ENCODE peak calls at places on chromosomes 12 and 14, in ten cellular contexts. One of them, this sample, is unnamed.

GRCh38 chr14:24887623-24888304 is 162.2 kb downstream of the STXBP6 start:
- DNase-seq in activated T-helper 9 cell treated with anti-CD3 and anti-CD28 coated beads, Interleukin-2, amount 50 U/mL, for 16 hours: no peak
- DNase-seq in nucleus accumbens: no peak
- DNase-seq in SJCRH30: no peak
- DNase-seq in GDM1: no peak
- DNase-seq in stimulated activated CD4-positive, alpha-beta T cell treated with anti-CD3 and anti-CD28 coated beads, TNF-alpha, amount 100 ng/mL, for 1 hour: no peak
- DNase-seq in H1: no peak
- DNase-seq in GM10248: no peak
- DNase-seq in effector CD4-positive, alpha-beta T cell: no peak
- DNase-seq in OCI-LY7: no peak
- DNase-seq in this sample: no peak

GRCh38 chr12:116490481-116490880 is 68.7 kb upstream of the MAP1LC3B2 start:
- DNase-seq in activated T-helper 9 cell treated with anti-CD3 and anti-CD28 coated beads, Interleukin-2, amount 50 U/mL, for 16 hours: no peak
- DNase-seq in nucleus accumbens: no peak
- DNase-seq in SJCRH30: no peak
- DNase-seq in GDM1: no peak
- DNase-seq in stimulated activated CD4-positive, alpha-beta T cell treated with anti-CD3 and anti-CD28 coated beads, TNF-alpha, amount 100 ng/mL, for 1 hour: no peak
- DNase-seq in H1: no peak
- DNase-seq in GM10248: no peak
- DNase-seq in effector CD4-positive, alpha-beta T cell: no peak
- DNase-seq in OCI-LY7: no peak
- DNase-seq in this sample: no peak

GRCh38 chr12:96219700-96220206 is 25.6 kb downstream of the ELK3 start:
- DNase-seq in activated T-helper 9 cell treated with anti-CD3 and anti-CD28 coated beads, Interleukin-2, amount 50 U/mL, for 16 hours: no peak
- DNase-seq in nucleus accumbens: no peak
- DNase-seq in SJCRH30: peak
- DNase-seq in GDM1: no peak
- DNase-seq in stimulated activated CD4-positive, alpha-beta T cell treated with anti-CD3 and anti-CD28 coated beads, TNF-alpha, amount 100 ng/mL, for 1 hour: no peak
- DNase-seq in H1: peak
- DNase-seq in GM10248: no peak
- DNase-seq in effector CD4-positive, alpha-beta T cell: no peak
- DNase-seq in OCI-LY7: no peak
- DNase-seq in this sample: no peak

GRCh38 chr12:32083489-32083888 is 23.2 kb upstream of the BICD1 start:
- DNase-seq in activated T-helper 9 cell treated with anti-CD3 and anti-CD28 coated beads, Interleukin-2, amount 50 U/mL, for 16 hours: no peak
- DNase-seq in nucleus accumbens: no peak
- DNase-seq in SJCRH30: peak
- DNase-seq in GDM1: no peak
- DNase-seq in stimulated activated CD4-positive, alpha-beta T cell treated with anti-CD3 and anti-CD28 coated beads, TNF-alpha, amount 100 ng/mL, for 1 hour: no peak
- DNase-seq in H1: no peak
- DNase-seq in GM10248: no peak
- DNase-seq in effector CD4-positive, alpha-beta T cell: no peak
- DNase-seq in OCI-LY7: no peak
- DNase-seq in this sample: no peak

GRCh38 chr12:13195848-13196301 is 651 bp upstream of the EMP1 start:
- DNase-seq in activated T-helper 9 cell treated with anti-CD3 and anti-CD28 coated beads, Interleukin-2, amount 50 U/mL, for 16 hours: no peak
- DNase-seq in nucleus accumbens: no peak
- DNase-seq in SJCRH30: peak
- DNase-seq in GDM1: no peak
- DNase-seq in stimulated activated CD4-positive, alpha-beta T cell treated with anti-CD3 and anti-CD28 coated beads, TNF-alpha, amount 100 ng/mL, for 1 hour: no peak
- DNase-seq in H1: no peak
- DNase-seq in GM10248: no peak
- DNase-seq in effector CD4-positive, alpha-beta T cell: no peak
- DNase-seq in OCI-LY7: no peak
- DNase-seq in this sample: no peak

GRCh38 chr12:120630139-120630895 is 10.1 kb upstream of the CABP1 start:
- DNase-seq in activated T-helper 9 cell treated with anti-CD3 and anti-CD28 coated beads, Interleukin-2, amount 50 U/mL, for 16 hours: no peak
- DNase-seq in nucleus accumbens: peak
- DNase-seq in SJCRH30: no peak
- DNase-seq in GDM1: no peak
- DNase-seq in stimulated activated CD4-positive, alpha-beta T cell treated with anti-CD3 and anti-CD28 coated beads, TNF-alpha, amount 100 ng/mL, for 1 hour: no peak
- DNase-seq in H1: no peak
- DNase-seq in GM10248: no peak
- DNase-seq in effector CD4-positive, alpha-beta T cell: no peak
- DNase-seq in OCI-LY7: no peak
- DNase-seq in this sample: no peak

GRCh38 chr14:20662968-20663731 is 21.2 kb upstream of the RNASE4 start:
- DNase-seq in activated T-helper 9 cell treated with anti-CD3 and anti-CD28 coated beads, Interleukin-2, amount 50 U/mL, for 16 hours: peak
- DNase-seq in nucleus accumbens: no peak
- DNase-seq in SJCRH30: peak
- DNase-seq in GDM1: peak
- DNase-seq in stimulated activated CD4-positive, alpha-beta T cell treated with anti-CD3 and anti-CD28 coated beads, TNF-alpha, amount 100 ng/mL, for 1 hour: peak
- DNase-seq in H1: peak
- DNase-seq in GM10248: peak
- DNase-seq in effector CD4-positive, alpha-beta T cell: peak
- DNase-seq in OCI-LY7: peak
- DNase-seq in this sample: peak

GRCh38 chr12:102406033-102406584 is 74.3 kb downstream of the IGF1 start:
- DNase-seq in activated T-helper 9 cell treated with anti-CD3 and anti-CD28 coated beads, Interleukin-2, amount 50 U/mL, for 16 hours: no peak
- DNase-seq in nucleus accumbens: peak
- DNase-seq in SJCRH30: peak
- DNase-seq in GDM1: no peak
- DNase-seq in stimulated activated CD4-positive, alpha-beta T cell treated with anti-CD3 and anti-CD28 coated beads, TNF-alpha, amount 100 ng/mL, for 1 hour: no peak
- DNase-seq in H1: no peak
- DNase-seq in GM10248: no peak
- DNase-seq in effector CD4-positive, alpha-beta T cell: no peak
- DNase-seq in OCI-LY7: no peak
- DNase-seq in this sample: no peak

This sample was measured in spleen.